ENCODE peak calls at places on chromosomes 16 and 17, in eight cellular contexts. C, J, P, A, Z, G, H and O are unnamed samples.

GRCh38 chr17:80386341-80386740 is 28.6 kb upstream of the ENDOV start:
- DNase-seq in C (no peak), J (no peak), P (no peak), A (no peak), Z (no peak), G (no peak), H (peak; percentile 18), O (no peak)

GRCh38 chr17:49618112-49618611 is 42.5 kb downstream of the NXPH3 start:
- DNase-seq in C (no peak), J (no peak), P (no peak), A (no peak), Z (no peak), G (no peak), H (no peak), O (no peak)

GRCh38 chr16:88805887-88806393 is 2.4 kb downstream of the CDT1 start:
- DNase-seq in C (no peak), J (no peak), P (peak; percentile 60), A (no peak), Z (no peak), G (no peak), H (no peak), O (peak; percentile 50)

GRCh38 chr17:78500806-78501205 is 76.4 kb downstream of the DNAH17 start:
- DNase-seq in C (no peak), J (no peak), P (no peak), A (peak; percentile 18), Z (no peak), G (no peak), H (no peak), O (no peak)

GRCh38 chr16:47611848-47612493 is 150.8 kb downstream of the PHKB start:
- DNase-seq in C (no peak), J (no peak), P (no peak), A (no peak), Z (no peak), G (no peak), H (no peak), O (no peak)

GRCh38 chr17:63847525-63848249 is 5.2 kb upstream of the SMARCD2 start:
- DNase-seq in C (no peak), J (no peak), P (no peak), A (no peak), Z (no peak), G (no peak), H (no peak), O (no peak)

GRCh38 chr16:81201267-81201666 is 37.2 kb upstream of the BCO1 start:
- DNase-seq in C (no peak), J (no peak), P (no peak), A (no peak), Z (no peak), G (no peak), H (no peak), O (no peak)

GRCh38 chr16:86531193-86531550 is 20.8 kb downstream of the FOXF1 start:
- DNase-seq in C (no peak), J (no peak), P (no peak), A (peak; percentile 92), Z (peak; percentile 87), G (no peak), H (no peak), O (peak; percentile 55)

GRCh38 chr17:978110-979093 is 1.2 kb downstream of the NXN start:
- DNase-seq in C (peak; percentile 47), J (peak; percentile 17), P (peak; percentile 82), A (peak; percentile 77), Z (peak; percentile 40), G (no peak), H (no peak), O (peak; percentile 42)

GRCh38 chr16:81551141-81551808 is 106.7 kb downstream of the CMIP start:
- DNase-seq in C (no peak), J (no peak), P (no peak), A (no peak), Z (no peak), G (no peak), H (no peak), O (no peak)

GRCh38 chr17:81387235-81388060 is 7.8 kb upstream of the BAHCC1 start:
- DNase-seq in C (peak; percentile 63), J (no peak), P (peak; percentile 78), A (peak; percentile 79), Z (peak; percentile 72), G (no peak), H (peak; percentile 77), O (no peak)

GRCh38 chr16:46911650-46912049 is 27.5 kb downstream of the GPT2 start:
- DNase-seq in C (no peak), J (no peak), P (no peak), A (no peak), Z (no peak), G (no peak), H (no peak), O (no peak)

GRCh38 chr17:44961921-44962350 is 6.2 kb downstream of the C1QL1 start:
- DNase-seq in C (no peak), J (no peak), P (no peak), A (no peak), Z (no peak), G (no peak), H (no peak), O (no peak)

GRCh38 chr17:7428557-7428956 is at the start of gene SPEM3:
- DNase-seq in C (no peak), J (no peak), P (no peak), A (peak; percentile 25), Z (no peak), G (no peak), H (no peak), O (no peak)

GRCh38 chr17:6245301-6245810 is 175.2 kb downstream of the WSCD1 start:
- DNase-seq in C (no peak), J (no peak), P (no peak), A (no peak), Z (no peak), G (no peak), H (no peak), O (no peak)

GRCh38 chr17:17201907-17202306 is 4.2 kb downstream of the PLD6 start:
- DNase-seq in C (no peak), J (no peak), P (no peak), A (peak; percentile 51), Z (no peak), G (no peak), H (no peak), O (no peak)

GRCh38 chr17:69506489-69506888 is 92.0 kb downstream of the MAP2K6 start:
- DNase-seq in C (no peak), J (no peak), P (no peak), A (no peak), Z (no peak), G (no peak), H (no peak), O (no peak)

GRCh38 chr17:15306406-15306970 is 34.9 kb downstream of the TEKT3 start:
- DNase-seq in C (no peak), J (no peak), P (no peak), A (no peak), Z (no peak), G (no peak), H (no peak), O (no peak)

GRCh38 chr17:72613411-72614292 is 478.8 kb downstream of the SLC39A11 start:
- DNase-seq in C (no peak), J (no peak), P (no peak), A (no peak), Z (no peak), G (no peak), H (no peak), O (no peak)

GRCh38 chr17:74840989-74841666 is 18.6 kb downstream of the GRIN2C start:
- DNase-seq in C (no peak), J (no peak), P (no peak), A (peak; percentile 91), Z (peak; percentile 61), G (no peak), H (no peak), O (peak; percentile 74)

GRCh38 chr17:65123757-65124675 is 13.2 kb upstream of the RGS9 start:
- DNase-seq in C (no peak), J (no peak), P (no peak), A (no peak), Z (no peak), G (no peak), H (no peak), O (no peak)

DNA sequence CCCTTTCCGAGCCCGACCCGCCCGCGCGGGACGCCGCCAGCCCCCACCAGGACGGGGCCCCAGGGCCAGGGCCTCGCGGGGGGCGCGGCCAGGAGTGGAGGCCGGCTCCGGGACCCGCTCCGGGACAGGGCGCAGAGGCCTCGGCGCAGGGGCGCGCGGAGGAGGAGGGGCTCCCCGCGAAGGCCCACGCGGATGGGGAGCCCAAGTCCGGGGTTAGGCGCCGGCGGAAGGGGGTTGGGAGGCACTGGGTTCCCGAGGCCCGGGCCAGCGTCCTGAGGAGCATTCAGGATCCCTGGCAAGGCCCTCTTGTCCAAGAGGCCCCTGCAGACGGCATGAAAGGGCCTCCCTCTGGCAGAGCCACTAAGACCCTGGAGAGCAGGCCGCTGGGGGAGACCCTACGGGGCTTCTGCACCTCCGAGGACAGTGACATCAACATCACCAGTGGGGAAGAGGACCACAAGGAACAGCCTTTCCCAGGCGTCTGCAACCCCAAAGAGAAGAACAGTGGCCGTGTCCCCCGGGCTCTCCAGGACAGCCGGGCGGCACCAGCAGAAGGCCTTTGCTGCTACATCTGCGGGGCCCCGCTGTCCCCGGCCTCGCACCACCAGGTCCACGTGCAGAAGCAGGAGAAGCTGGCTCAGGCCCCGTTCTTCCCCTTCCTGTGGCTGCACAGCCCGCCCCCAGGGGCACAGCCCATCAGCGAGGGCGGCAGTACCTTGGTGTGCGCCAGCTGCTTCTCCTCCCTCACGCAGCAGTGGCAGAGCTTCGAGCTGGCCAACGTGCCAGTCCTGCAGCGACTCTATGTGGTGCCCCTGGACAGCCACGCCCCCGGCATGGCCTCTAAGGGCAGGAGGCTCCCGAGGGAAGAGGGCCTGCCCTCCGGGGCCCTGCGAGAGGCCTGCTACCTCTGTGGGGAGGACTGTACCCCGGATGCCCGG is 58.1 kb upstream of the CIBAR2 start:
- DNase-seq in C (peak; percentile 53), J (no peak), P (no peak), A (peak; percentile 71), Z (no peak), G (no peak), H (peak; percentile 35), O (peak; percentile 61)
- H3K4me1 ChIP-seq in C (peaks cover 74% of the 10 kb centered on the region), J (no peaks in the 10 kb centered on the region), P (peaks cover 25% of the 10 kb centered on the region), A (peaks cover 29% of the 10 kb centered on the region), Z (peaks cover 28% of the 10 kb centered on the region), G (no peaks in the 10 kb centered on the region), H (peaks cover 61% of the 10 kb centered on the region), O (peaks cover 63% of the 10 kb centered on the region)

DNA sequence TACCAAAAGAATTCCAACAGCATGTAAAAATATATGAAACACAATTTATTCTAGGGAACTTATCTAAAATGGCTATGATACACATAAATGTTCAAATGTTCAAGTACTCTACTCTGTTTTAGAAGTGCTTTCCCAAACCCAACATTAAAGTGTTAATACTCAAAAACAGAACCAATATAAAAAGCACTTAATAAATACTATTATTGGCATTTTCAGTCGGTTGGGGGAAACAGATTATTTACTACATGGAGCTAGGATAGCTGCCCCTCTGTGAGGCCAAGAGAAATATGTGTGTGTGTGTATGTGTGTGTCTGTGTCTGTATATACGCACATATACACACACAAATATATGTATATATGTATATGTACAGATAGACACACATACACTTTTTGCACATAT is 32.1 kb upstream of the BRIP1 start:
- DNase-seq in C (no peak), J (no peak), P (no peak), A (no peak), Z (no peak), G (no peak), H (no peak), O (no peak)
- H3K4me3 ChIP-seq in C (no peak overlapping the region), J (no peak overlapping the region), P (no peak overlapping the region), A (no peak overlapping the region), Z (no peak overlapping the region), G (no peak overlapping the region), H (no peak overlapping the region), O (no peak overlapping the region)

GRCh38 chr17:43598359-43599045 is 52.4 kb upstream of the ETV4 start:
- DNase-seq in C (no peak), J (no peak), P (no peak), A (no peak), Z (no peak), G (no peak), H (no peak), O (no peak)
- H3K9me3 ChIP-seq in C (no peaks in the 10 kb centered on the region), J (no peaks in the 10 kb centered on the region), P (no peaks in the 10 kb centered on the region), A (no peaks in the 10 kb centered on the region), Z (no peaks in the 10 kb centered on the region), G (no peaks in the 10 kb centered on the region), H (no peaks in the 10 kb centered on the region), O (no peaks in the 10 kb centered on the region)

GRCh38 chr17:18225562-18226283 is at the start of gene LLGL1:
- DNase-seq in C (no peak), J (peak; percentile 23), P (no peak), A (no peak), Z (no peak), G (no peak), H (no peak), O (peak; percentile 40)
- H3K4me1 ChIP-seq in C (peaks cover 14% of the 10 kb centered on the region), J (peaks cover 18% of the 10 kb centered on the region), P (no peaks in the 10 kb centered on the region), A (no peaks in the 10 kb centered on the region), Z (peaks cover 3% of the 10 kb centered on the region), G (peaks cover 18% of the 10 kb centered on the region), H (peaks cover 21% of the 10 kb centered on the region), O (peaks cover 11% of the 10 kb centered on the region)